ENCODE peak calls at places on chromosomes 1 and 21, in five cellular contexts. One of them, this sample, is unnamed.

GRCh38 chr1:218496561-218496960 is 151.4 kb downstream of the TGFB2 start:
- DNase-seq in CD8-positive, alpha-beta T cell: no peak
- DNase-seq in uterus: no peak
- DNase-seq in HFF-Myc: peak
- DNase-seq in D721Med: no peak
- DNase-seq in this sample: no peak

GRCh38 chr1:19630720-19631119 is 13.4 kb upstream of the NBL1 start:
- DNase-seq in HFF-Myc: no peak
- DNase-seq in CD8-positive, alpha-beta T cell: no peak
- DNase-seq in uterus: no peak
- DNase-seq in D721Med: no peak
- DNase-seq in this sample: no peak

GRCh38 chr21:44758781-44759627 is 42.6 kb downstream of the UBE2G2 start:
- DNase-seq in uterus: no peak
- DNase-seq in CD8-positive, alpha-beta T cell: no peak
- DNase-seq in HFF-Myc: no peak
- DNase-seq in D721Med: no peak
- DNase-seq in this sample: no peak

GRCh38 chr1:201937624-201938212 is 8.6 kb downstream of the LMOD1 start:
- DNase-seq in HFF-Myc: peak
- DNase-seq in uterus: no peak
- DNase-seq in D721Med: no peak
- DNase-seq in CD8-positive, alpha-beta T cell: no peak
- DNase-seq in this sample: no peak

GRCh38 chr1:27342391-27342777 is 562 bp downstream of the SYTL1 start:
- DNase-seq in uterus: no peak
- DNase-seq in HFF-Myc: no peak
- DNase-seq in CD8-positive, alpha-beta T cell: no peak
- DNase-seq in D721Med: no peak
- DNase-seq in this sample: no peak

GRCh38 chr1:64691631-64692030 is 53.2 kb upstream of the RAVER2 start:
- DNase-seq in CD8-positive, alpha-beta T cell: no peak
- DNase-seq in uterus: no peak
- DNase-seq in D721Med: no peak
- DNase-seq in HFF-Myc: no peak
- DNase-seq in this sample: no peak

GRCh38 chr1:7857000-7857399 is 4.1 kb upstream of the UTS2 start:
- DNase-seq in uterus: no peak
- DNase-seq in CD8-positive, alpha-beta T cell: no peak
- DNase-seq in D721Med: no peak
- DNase-seq in HFF-Myc: no peak
- DNase-seq in this sample: no peak

GRCh38 chr21:46637952-46638746 is 2.7 kb downstream of the PRMT2 start:
- DNase-seq in uterus: no peak
- DNase-seq in D721Med: no peak
- DNase-seq in CD8-positive, alpha-beta T cell: no peak
- DNase-seq in HFF-Myc: no peak
- DNase-seq in this sample: no peak

GRCh38 chr1:23559985-23560755 is 869 bp upstream of the ID3 start:
- DNase-seq in uterus: no peak
- DNase-seq in CD8-positive, alpha-beta T cell: no peak
- DNase-seq in D721Med: no peak
- DNase-seq in HFF-Myc: no peak
- DNase-seq in this sample: no peak

GRCh38 chr1:29876902-29877301 is 640.6 kb downstream of the PTPRU start:
- DNase-seq in uterus: no peak
- DNase-seq in CD8-positive, alpha-beta T cell: no peak
- DNase-seq in HFF-Myc: no peak
- DNase-seq in D721Med: no peak
- DNase-seq in this sample: no peak

DNA sequence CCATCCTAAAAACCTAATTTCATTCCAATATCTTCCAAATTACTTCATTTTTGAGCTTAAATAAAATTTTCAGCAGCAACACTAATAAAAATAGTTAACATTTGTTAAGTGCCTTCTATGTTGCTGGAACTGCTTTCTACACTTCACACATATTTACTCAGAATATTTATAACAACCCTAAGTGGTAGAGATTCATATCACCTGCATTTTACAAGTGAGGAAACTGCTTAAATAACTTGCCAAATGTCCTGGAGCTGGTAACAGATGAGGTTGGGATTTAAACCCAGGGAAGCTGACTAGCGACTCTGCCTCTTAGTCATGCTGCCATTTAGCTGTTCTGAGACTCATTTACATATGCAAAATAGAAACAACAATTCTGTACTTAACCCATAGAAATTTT is 86.1 kb upstream of the PBX1 start:
- DNase-seq in D721Med: no peak
- DNase-seq in HFF-Myc: no peak
- DNase-seq in uterus: no peak
- DNase-seq in CD8-positive, alpha-beta T cell: no peak
- DNase-seq in this sample: no peak
- TF ChIP-seq CTCF in D721Med: no peak
- TF ChIP-seq CTCF in HFF-Myc: no peak
- TF ChIP-seq CTCF in uterus: no peak
- TF ChIP-seq CTCF in CD8-positive, alpha-beta T cell: no peak
- TF ChIP-seq CTCF in this sample: no peak

DNA sequence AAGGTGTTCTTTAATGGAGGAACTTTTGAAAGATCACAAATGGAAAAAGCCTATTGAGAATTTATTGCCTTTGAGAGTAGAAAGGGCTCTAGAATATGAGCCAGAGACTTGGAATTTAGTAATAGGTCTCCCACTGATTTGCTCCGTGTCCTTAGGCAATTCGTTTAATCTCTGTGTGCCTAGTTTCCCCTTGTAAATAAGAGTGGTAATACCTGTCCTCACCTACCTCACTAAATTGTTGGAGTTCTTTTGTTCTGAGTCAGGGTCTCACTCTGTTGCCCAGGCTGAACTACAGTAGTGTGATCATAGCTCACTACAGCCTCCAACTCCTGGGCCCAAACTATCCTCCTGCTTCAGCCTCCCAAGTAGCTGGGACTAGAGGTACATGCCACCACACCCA is 15.0 kb upstream of the TEKT2 start:
- DNase-seq in CD8-positive, alpha-beta T cell: no peak
- DNase-seq in D721Med: no peak
- DNase-seq in HFF-Myc: no peak
- DNase-seq in uterus: no peak
- DNase-seq in this sample: no peak
- TF ChIP-seq CTCF in CD8-positive, alpha-beta T cell: no peak
- TF ChIP-seq CTCF in D721Med: no peak
- TF ChIP-seq CTCF in HFF-Myc: no peak
- TF ChIP-seq CTCF in uterus: no peak
- TF ChIP-seq CTCF in this sample: no peak

GRCh38 chr1:6586404-6586816 is 6.6 kb downstream of the ZBTB48 start:
- DNase-seq in D721Med: no peak
- DNase-seq in CD8-positive, alpha-beta T cell: no peak
- DNase-seq in uterus: no peak
- DNase-seq in HFF-Myc: no peak
- DNase-seq in this sample: no peak

GRCh38 chr1:6582370-6582769 is 2.6 kb downstream of the ZBTB48 start:
- DNase-seq in CD8-positive, alpha-beta T cell: no peak
- DNase-seq in D721Med: no peak
- DNase-seq in HFF-Myc: no peak
- DNase-seq in uterus: no peak
- DNase-seq in this sample: no peak

GRCh38 chr1:6585081-6585722 is 5.4 kb downstream of the ZBTB48 start:
- DNase-seq in HFF-Myc: no peak
- DNase-seq in D721Med: no peak
- DNase-seq in CD8-positive, alpha-beta T cell: no peak
- DNase-seq in uterus: no peak
- DNase-seq in this sample: no peak

GRCh38 chr1:6585841-6586240 is 6.0 kb downstream of the ZBTB48 start:
- DNase-seq in D721Med: no peak
- DNase-seq in HFF-Myc: no peak
- DNase-seq in CD8-positive, alpha-beta T cell: no peak
- DNase-seq in uterus: no peak
- DNase-seq in this sample: no peak

GRCh38 chr1:6584126-6585080 is 4.6 kb downstream of the ZBTB48 start:
- DNase-seq in D721Med: no peak
- DNase-seq in HFF-Myc: no peak
- DNase-seq in CD8-positive, alpha-beta T cell: no peak
- DNase-seq in uterus: no peak
- DNase-seq in this sample: no peak
- TF ChIP-seq CTCF in D721Med: no peak
- TF ChIP-seq CTCF in HFF-Myc: peak
- TF ChIP-seq CTCF in CD8-positive, alpha-beta T cell: no peak
- TF ChIP-seq CTCF in uterus: no peak
- TF ChIP-seq CTCF in this sample: no peak

GRCh38 chr1:169809370-169810095 is 14.8 kb upstream of the METTL18 start:
- DNase-seq in HFF-Myc: peak
- DNase-seq in uterus: no peak
- DNase-seq in D721Med: no peak
- DNase-seq in CD8-positive, alpha-beta T cell: no peak
- DNase-seq in this sample: no peak
- TF ChIP-seq CTCF in HFF-Myc: peak
- TF ChIP-seq CTCF in uterus: peak
- TF ChIP-seq CTCF in D721Med: peak
- TF ChIP-seq CTCF in CD8-positive, alpha-beta T cell: peak
- TF ChIP-seq CTCF in this sample: peak

This sample was measured in left ventricle myocardium inferior.